ENCODE peak calls at places on chromosomes 7 and 10, in seven cellular contexts. C is pancreas; U is colonic mucosa; I is brain microvascular endothelial cell; O is effector memory CD4-positive, alpha-beta T cell; Q is SW480; Z is left kidney. G is an unnamed sample.

GRCh38 chr10:34049887-34050286 is 715.4 kb upstream of the NRP1 start:
- DNase-seq in U (no peak), O (no peak), Z (peak; percentile 31), I (peak; percentile 77), Q (no peak), C (no peak), G (no peak)

GRCh38 chr7:95690367-95690947 is 81.9 kb upstream of the DYNC1I1 start:
- DNase-seq in C (no peak), I (peak; percentile 51), O (no peak), Q (peak; percentile 80), Z (peak; percentile 85), U (peak; percentile 32), G (peak; percentile 54)

GRCh38 chr10:93315261-93315660 is 166.9 kb downstream of the MYOF start:
- DNase-seq in O (no peak), U (no peak), C (no peak), Q (no peak), Z (no peak), I (no peak), G (no peak)

GRCh38 chr7:25857376-25858067 is 294.5 kb upstream of the NFE2L3 start:
- DNase-seq in I (no peak), Q (peak; percentile 96), C (no peak), U (peak; percentile 92), Z (peak; percentile 99), O (no peak), G (peak; percentile 47)

GRCh38 chr10:125839176-125839575 is 15.8 kb downstream of the BCCIP start:
- DNase-seq in U (no peak), Q (no peak), O (no peak), C (no peak), I (no peak), Z (no peak), G (no peak)

GRCh38 chr10:131706952-131707351 is 193.9 kb upstream of the PPP2R2D start:
- DNase-seq in Q (no peak), O (no peak), Z (no peak), U (no peak), I (no peak), C (no peak), G (no peak)

GRCh38 chr10:791639-792038 is 102.2 kb upstream of the DIP2C start:
- DNase-seq in Q (no peak), U (no peak), Z (no peak), I (no peak), C (no peak), O (no peak), G (no peak)

GRCh38 chr7:91569702-91570457 is 305.6 kb downstream of the FZD1 start:
- DNase-seq in C (no peak), Z (peak; percentile 34), U (no peak), Q (no peak), O (no peak), I (no peak), G (no peak)

GRCh38 chr10:76311752-76312699 is 880.6 kb downstream of the LRMDA start:
- DNase-seq in C (no peak), O (no peak), Q (peak; percentile 56), U (no peak), I (no peak), Z (peak; percentile 56), G (peak; percentile 48)

GRCh38 chr7:19016140-19016539 is 101.3 kb downstream of the TWIST1 start:
- DNase-seq in Z (no peak), O (no peak), Q (no peak), C (no peak), U (no peak), I (peak; percentile 90), G (no peak)

GRCh38 chr10:28679941-28680752 is 2.8 kb downstream of the BAMBI start:
- DNase-seq in Z (peak; percentile 76), I (no peak), O (no peak), Q (peak; percentile 61), C (no peak), U (peak; percentile 35), G (no peak)

GRCh38 chr10:5818894-5819293 is 5.7 kb upstream of the GDI2 start:
- DNase-seq in C (no peak), Z (no peak), U (no peak), I (no peak), O (no peak), Q (no peak), G (no peak)

GRCh38 chr7:927031-927671 is 27.3 kb downstream of the ADAP1 start:
- DNase-seq in C (peak; percentile 35), I (no peak), U (peak; percentile 70), Q (peak; percentile 79), O (no peak), Z (peak; percentile 55), G (peak; percentile 75)

GRCh38 chr10:5582736-5583135 is 58.0 kb downstream of the CALML3 start:
- DNase-seq in O (no peak), I (no peak), Q (no peak), C (peak; percentile 26), U (no peak), Z (peak; percentile 56), G (no peak)

GRCh38 chr10:106707657-106708056 is 456.8 kb downstream of the SORCS1 start:
- DNase-seq in I (no peak), O (no peak), U (no peak), C (no peak), Z (no peak), Q (no peak), G (no peak)